ENCODE peak calls at places on chromosomes 2 and 18, in four cellular contexts. J is IMR-90, F is H1, U is K562. Y is an unnamed sample.

GRCh38 chr2:64792310-64792709 is 138.6 kb upstream of the SERTAD2 start:
- DNase-seq in F (no peak), U (no peak), J (peak; percentile 20), Y (peak; percentile 41)

GRCh38 chr2:127115471-127116199 is 8.7 kb upstream of the BIN1 start:
- DNase-seq in J (no peak), U (no peak), F (no peak), Y (no peak)

GRCh38 chr2:26298286-26298637 is 47.7 kb upstream of the SELENOI start:
- DNase-seq in F (no peak), J (no peak), U (no peak), Y (no peak)

GRCh38 chr2:201203916-201204654 is 21.1 kb downstream of the CASP10 start:
- DNase-seq in U (no peak), F (no peak), J (peak; percentile 69), Y (no peak)

GRCh38 chr2:60352491-60353405 is 200.7 kb downstream of the BCL11A start:
- DNase-seq in J (no peak), F (no peak), U (no peak), Y (no peak)

GRCh38 chr2:218161639-218162038 is 5.1 kb downstream of the CXCR1 start:
- DNase-seq in F (no peak), J (no peak), U (no peak), Y (no peak)

GRCh38 chr18:48997681-48997984 is 46.9 kb upstream of the SMAD7 start:
- DNase-seq in J (no peak), U (no peak), F (no peak), Y (no peak)

GRCh38 chr2:207765541-207765940 is 4.2 kb downstream of the FZD5 start:
- DNase-seq in U (peak; percentile 62), J (no peak), F (no peak), Y (no peak)

GRCh38 chr18:31490838-31491237 is 7.1 kb upstream of the DSG2 start:
- DNase-seq in U (no peak), F (no peak), J (no peak), Y (no peak)

GRCh38 chr2:118709786-118710185 is 137.7 kb downstream of the EN1 start:
- DNase-seq in J (no peak), F (no peak), U (no peak), Y (no peak)

GRCh38 chr2:106816974-106817373 is 69.0 kb downstream of the ST6GAL2 start:
- DNase-seq in J (no peak), F (no peak), U (no peak), Y (no peak)

GRCh38 chr18:68769423-68769822 is 28.5 kb upstream of the CCDC102B start:
- DNase-seq in U (no peak), J (no peak), F (no peak), Y (no peak)

GRCh38 chr2:236172866-236173733 is 4.9 kb upstream of the GBX2 start:
- DNase-seq in J (no peak), U (no peak), F (no peak), Y (no peak)

GRCh38 chr2:55862269-55862668 is 61.3 kb downstream of the EFEMP1 start:
- DNase-seq in J (peak; percentile 99), U (no peak), F (no peak), Y (peak; percentile 86)

GRCh38 chr2:216023055-216023648 is 9.8 kb upstream of the MREG start:
- DNase-seq in J (peak; percentile 52), U (peak; percentile 54), F (peak; percentile 31), Y (peak; percentile 74)

GRCh38 chr18:14086459-14087231 is 45.6 kb downstream of the ZNF519 start:
- DNase-seq in F (peak; percentile 34), U (peak; percentile 17), J (peak; percentile 37), Y (peak; percentile 2)
- TF ChIP-seq CEBPB in F (no peak), U (no peak), J (no peak), Y (no peak)

GRCh38 chr2:54824582-54824981 is 101.1 kb downstream of the EML6 start:
- DNase-seq in J (no peak), F (no peak), U (no peak), Y (no peak)

GRCh38 chr2:54831480-54831879 is 108.0 kb downstream of the EML6 start:
- DNase-seq in J (no peak), F (no peak), U (no peak), Y (no peak)

GRCh38 chr2:54834721-54835120 is 111.3 kb downstream of the EML6 start:
- DNase-seq in J (no peak), U (no peak), F (no peak), Y (no peak)

GRCh38 chr2:54836477-54836876 is 113.0 kb downstream of the EML6 start:
- DNase-seq in J (no peak), U (no peak), F (no peak), Y (no peak)

DNA sequence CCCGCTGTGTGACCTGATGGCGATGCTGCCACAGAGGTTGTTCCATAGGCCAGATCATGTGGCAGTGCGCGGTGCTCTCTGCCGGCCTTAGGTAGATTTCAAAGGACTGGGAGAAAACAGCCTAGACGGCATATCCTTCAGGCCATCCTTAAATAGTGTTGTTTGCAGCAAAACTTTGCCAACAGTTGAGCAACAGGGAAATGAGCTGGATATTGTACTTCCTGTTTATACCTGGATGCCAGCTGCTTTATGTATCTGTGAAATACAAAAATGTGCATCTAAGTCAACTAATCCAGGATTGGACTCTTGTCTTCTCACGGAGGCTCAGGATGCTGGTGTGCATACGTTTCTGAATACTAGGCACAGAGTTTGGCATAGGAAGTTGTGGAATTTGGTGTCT is 107.1 kb downstream of the EML6 start:
- DNase-seq in U (no peak), F (no peak), J (no peak), Y (no peak)
- TF ChIP-seq RAD21 in U (no peak), F (no peak), J (no peak), Y (no peak)

GRCh38 chr2:1687254-1687653 is 57.1 kb downstream of the PXDN start:
- DNase-seq in U (no peak), J (no peak), F (no peak), Y (no peak)
- TF ChIP-seq CEBPB in U (no peak), J (no peak), F (no peak), Y (no peak)

GRCh38 chr2:232104076-232104646 is 142.6 kb downstream of the DIS3L2 start:
- DNase-seq in J (no peak), U (no peak), F (no peak), Y (no peak)

GRCh38 chr2:232097758-232098157 is 136.2 kb downstream of the DIS3L2 start:
- DNase-seq in J (no peak), U (no peak), F (no peak), Y (no peak)

GRCh38 chr2:232097260-232097659 is 135.7 kb downstream of the DIS3L2 start:
- DNase-seq in F (no peak), U (no peak), J (no peak), Y (no peak)

GRCh38 chr2:232103140-232103737 is 141.7 kb downstream of the DIS3L2 start:
- DNase-seq in J (no peak), U (no peak), F (no peak), Y (no peak)

GRCh38 chr2:232102380-232102779 is 140.9 kb downstream of the DIS3L2 start:
- DNase-seq in U (no peak), J (no peak), F (no peak), Y (no peak)
- TF ChIP-seq RAD21 in U (no peak), J (no peak), F (no peak), Y (no peak)

GRCh38 chr18:79951545-79952456 is at the start of gene SLC66A2:
- DNase-seq in J (peak; percentile 83), F (no peak), U (peak; percentile 92), Y (peak; percentile 43)
- TF ChIP-seq CEBPB in J (no peak), F (no peak), U (no peak), Y (no peak)

DNA sequence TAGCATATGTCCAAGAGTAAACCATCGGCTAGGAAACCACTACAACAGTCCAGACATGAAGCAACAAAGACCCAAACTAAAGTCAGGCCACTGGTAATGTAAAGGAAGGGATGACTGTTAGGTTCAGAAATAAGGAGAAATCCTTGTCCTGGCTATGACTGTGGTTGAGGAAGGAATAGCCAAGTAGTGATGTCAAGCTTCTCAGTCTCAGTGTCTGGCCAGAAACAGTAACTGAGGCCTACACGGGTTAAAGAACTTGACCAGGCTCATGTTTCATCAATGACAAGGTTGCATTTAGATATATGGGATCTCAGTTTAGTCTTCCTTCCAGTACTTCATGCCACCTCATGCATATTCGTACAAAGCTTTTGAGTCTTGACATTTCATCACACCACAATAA is 162.0 kb downstream of the ETAA1 start:
- DNase-seq in J (peak; percentile 32), F (no peak), U (no peak), Y (no peak)
- TF ChIP-seq RAD21 in J (no peak), F (no peak), U (no peak), Y (no peak)

Y was measured in A549.